ENCODE peak calls at places on chromosome 6, in ten cellular contexts. One of them, this sample, is unnamed.

GRCh38 chr6:163986313-163986712 is 571.8 kb downstream of the QKI start:
- DNase-seq in Karpas-422: no peak
- DNase-seq in M059J: peak; percentile 83
- DNase-seq in Peyer's patch: no peak
- DNase-seq in memory B cell: no peak
- DNase-seq in substantia nigra: no peak
- DNase-seq in fibroblast of mammary gland: peak; percentile 8
- DNase-seq in breast epithelium: no peak
- DNase-seq in NCI-H1092: no peak
- DNase-seq in left cardiac atrium: peak; percentile 66
- DNase-seq in this sample: no peak

GRCh38 chr6:9978480-9978879 is 436.4 kb downstream of the TFAP2A start:
- DNase-seq in Karpas-422: no peak
- DNase-seq in M059J: no peak
- DNase-seq in Peyer's patch: no peak
- DNase-seq in memory B cell: no peak
- DNase-seq in substantia nigra: no peak
- DNase-seq in fibroblast of mammary gland: no peak
- DNase-seq in breast epithelium: no peak
- DNase-seq in NCI-H1092: no peak
- DNase-seq in left cardiac atrium: no peak
- DNase-seq in this sample: no peak

GRCh38 chr6:69835414-69836179 is 30.8 kb upstream of the COL19A1 start:
- DNase-seq in Karpas-422: peak; percentile 75
- DNase-seq in M059J: peak; percentile 65
- DNase-seq in Peyer's patch: no peak
- DNase-seq in memory B cell: peak; percentile 44
- DNase-seq in substantia nigra: no peak
- DNase-seq in fibroblast of mammary gland: peak; percentile 79
- DNase-seq in breast epithelium: no peak
- DNase-seq in NCI-H1092: no peak
- DNase-seq in left cardiac atrium: no peak
- DNase-seq in this sample: no peak

GRCh38 chr6:139882234-139882633 is 507.8 kb upstream of the CITED2 start:
- DNase-seq in Karpas-422: peak; percentile 37
- DNase-seq in M059J: peak; percentile 68
- DNase-seq in Peyer's patch: no peak
- DNase-seq in memory B cell: no peak
- DNase-seq in substantia nigra: no peak
- DNase-seq in fibroblast of mammary gland: peak; percentile 31
- DNase-seq in breast epithelium: no peak
- DNase-seq in NCI-H1092: no peak
- DNase-seq in left cardiac atrium: no peak
- DNase-seq in this sample: peak; percentile 10

GRCh38 chr6:25312703-25313102 is 33.5 kb downstream of the CARMIL1 start:
- DNase-seq in Karpas-422: no peak
- DNase-seq in M059J: peak; percentile 86
- DNase-seq in Peyer's patch: no peak
- DNase-seq in memory B cell: no peak
- DNase-seq in substantia nigra: no peak
- DNase-seq in fibroblast of mammary gland: peak; percentile 78
- DNase-seq in breast epithelium: no peak
- DNase-seq in NCI-H1092: no peak
- DNase-seq in left cardiac atrium: no peak
- DNase-seq in this sample: no peak

GRCh38 chr6:132131777-132132176 is 180.6 kb upstream of the CCN2 start:
- DNase-seq in Karpas-422: no peak
- DNase-seq in M059J: peak; percentile 100
- DNase-seq in Peyer's patch: no peak
- DNase-seq in memory B cell: no peak
- DNase-seq in substantia nigra: no peak
- DNase-seq in fibroblast of mammary gland: peak; percentile 100
- DNase-seq in breast epithelium: no peak
- DNase-seq in NCI-H1092: no peak
- DNase-seq in left cardiac atrium: peak; percentile 59
- DNase-seq in this sample: no peak

GRCh38 chr6:167420858-167421766 is 96.2 kb downstream of the TTLL2 start:
- DNase-seq in Karpas-422: no peak
- DNase-seq in M059J: no peak
- DNase-seq in Peyer's patch: peak; percentile 97
- DNase-seq in memory B cell: no peak
- DNase-seq in substantia nigra: no peak
- DNase-seq in fibroblast of mammary gland: no peak
- DNase-seq in breast epithelium: no peak
- DNase-seq in NCI-H1092: no peak
- DNase-seq in left cardiac atrium: no peak
- DNase-seq in this sample: no peak

GRCh38 chr6:168374051-168374502 is 54.5 kb upstream of the DACT2 start:
- DNase-seq in Karpas-422: no peak
- DNase-seq in M059J: no peak
- DNase-seq in Peyer's patch: peak; percentile 40
- DNase-seq in memory B cell: no peak
- DNase-seq in substantia nigra: no peak
- DNase-seq in fibroblast of mammary gland: no peak
- DNase-seq in breast epithelium: no peak
- DNase-seq in NCI-H1092: peak; percentile 57
- DNase-seq in left cardiac atrium: peak; percentile 12
- DNase-seq in this sample: no peak

GRCh38 chr6:43451348-43451747 is 4.0 kb downstream of the DLK2 start:
- DNase-seq in Karpas-422: no peak
- DNase-seq in M059J: no peak
- DNase-seq in Peyer's patch: no peak
- DNase-seq in memory B cell: no peak
- DNase-seq in substantia nigra: no peak
- DNase-seq in fibroblast of mammary gland: no peak
- DNase-seq in breast epithelium: no peak
- DNase-seq in NCI-H1092: no peak
- DNase-seq in left cardiac atrium: no peak
- DNase-seq in this sample: no peak

GRCh38 chr6:36276581-36277536 is 7.0 kb downstream of the PNPLA1 start:
- DNase-seq in Karpas-422: no peak
- DNase-seq in M059J: no peak
- DNase-seq in Peyer's patch: no peak
- DNase-seq in memory B cell: no peak
- DNase-seq in substantia nigra: no peak
- DNase-seq in fibroblast of mammary gland: no peak
- DNase-seq in breast epithelium: no peak
- DNase-seq in NCI-H1092: no peak
- DNase-seq in left cardiac atrium: no peak
- DNase-seq in this sample: no peak

GRCh38 chr6:103101267-103101666 is 1707.8 kb downstream of the GRIK2 start:
- DNase-seq in Karpas-422: no peak
- DNase-seq in M059J: no peak
- DNase-seq in Peyer's patch: no peak
- DNase-seq in memory B cell: no peak
- DNase-seq in substantia nigra: no peak
- DNase-seq in fibroblast of mammary gland: no peak
- DNase-seq in breast epithelium: no peak
- DNase-seq in NCI-H1092: no peak
- DNase-seq in left cardiac atrium: no peak
- DNase-seq in this sample: no peak

GRCh38 chr6:135179920-135180457 is 1.1 kb upstream of the MYB start:
- DNase-seq in Karpas-422: no peak
- DNase-seq in M059J: no peak
- DNase-seq in Peyer's patch: no peak
- DNase-seq in memory B cell: no peak
- DNase-seq in substantia nigra: no peak
- DNase-seq in fibroblast of mammary gland: peak; percentile 19
- DNase-seq in breast epithelium: no peak
- DNase-seq in NCI-H1092: no peak
- DNase-seq in left cardiac atrium: no peak
- DNase-seq in this sample: no peak

GRCh38 chr6:40535784-40536380 is 51.3 kb downstream of the LRFN2 start:
- DNase-seq in Karpas-422: no peak
- DNase-seq in M059J: no peak
- DNase-seq in Peyer's patch: peak; percentile 7
- DNase-seq in memory B cell: no peak
- DNase-seq in substantia nigra: no peak
- DNase-seq in fibroblast of mammary gland: no peak
- DNase-seq in breast epithelium: no peak
- DNase-seq in NCI-H1092: no peak
- DNase-seq in left cardiac atrium: no peak
- DNase-seq in this sample: no peak

GRCh38 chr6:31575335-31575901 is at the start of gene TNF:
- DNase-seq in Karpas-422: peak; percentile 96
- DNase-seq in M059J: no peak
- DNase-seq in Peyer's patch: no peak
- DNase-seq in memory B cell: no peak
- DNase-seq in substantia nigra: no peak
- DNase-seq in fibroblast of mammary gland: no peak
- DNase-seq in breast epithelium: peak; percentile 53
- DNase-seq in NCI-H1092: no peak
- DNase-seq in left cardiac atrium: peak; percentile 45
- DNase-seq in this sample: peak; percentile 8

GRCh38 chr6:142088858-142089216 is 43.9 kb upstream of the GJE1 start:
- DNase-seq in Karpas-422: no peak
- DNase-seq in M059J: peak; percentile 54
- DNase-seq in Peyer's patch: no peak
- DNase-seq in memory B cell: no peak
- DNase-seq in substantia nigra: no peak
- DNase-seq in fibroblast of mammary gland: peak; percentile 47
- DNase-seq in breast epithelium: no peak
- DNase-seq in NCI-H1092: no peak
- DNase-seq in left cardiac atrium: no peak
- DNase-seq in this sample: no peak